ENCODE peak calls at places on chromosome 15, in five cellular contexts. K, E, O, S and L are unnamed samples.

GRCh38 chr15:52040167-52040900 is 21.3 kb downstream of the MAPK6 start:
- DNase-seq in O (no peak), E (no peak), K (no peak), S (no peak), L (no peak)

GRCh38 chr15:83904107-83904720 is 250.3 kb downstream of the ADAMTSL3 start:
- DNase-seq in E (peak; percentile 15), O (no peak), K (no peak), S (no peak), L (no peak)

GRCh38 chr15:69757186-69757585 is 304.6 kb downstream of the RPLP1 start:
- DNase-seq in O (peak; percentile 60), E (no peak), K (no peak), S (peak; percentile 27), L (no peak)

GRCh38 chr15:85554852-85555521 is 174.6 kb downstream of the AKAP13 start:
- DNase-seq in E (no peak), S (no peak), K (no peak), O (no peak), L (no peak)

GRCh38 chr15:93072440-93073394 is 16.3 kb downstream of the RGMA start:
- DNase-seq in K (peak; percentile 95), E (peak; percentile 63), O (no peak), S (peak; percentile 96), L (peak; percentile 83)

GRCh38 chr15:101657968-101658784 is 6.0 kb upstream of the TM2D3 start:
- DNase-seq in S (no peak), E (peak; percentile 81), O (no peak), K (no peak), L (no peak)

GRCh38 chr15:39466428-39466827 is 114.5 kb upstream of the THBS1 start:
- DNase-seq in K (no peak), S (peak; percentile 26), O (peak; percentile 92), E (peak; percentile 21), L (peak; percentile 72)

GRCh38 chr15:55222588-55222987 is 25.8 kb upstream of the RSL24D1 start:
- DNase-seq in E (no peak), K (no peak), S (no peak), O (no peak), L (no peak)

GRCh38 chr15:50127255-50127777 is 8.3 kb upstream of the ATP8B4 start:
- DNase-seq in S (no peak), K (no peak), E (no peak), O (no peak), L (no peak)

GRCh38 chr15:35455201-35455600 is 90.8 kb downstream of the DPH6 start:
- DNase-seq in E (no peak), S (no peak), O (no peak), K (no peak), L (no peak)

GRCh38 chr15:80183886-80184285 is 31.1 kb downstream of the FAH start:
- DNase-seq in O (no peak), K (peak; percentile 35), E (no peak), S (no peak), L (no peak)

GRCh38 chr15:85878866-85879265 is 84.1 kb upstream of the KLHL25 start:
- DNase-seq in K (no peak), O (no peak), E (no peak), S (no peak), L (no peak)

GRCh38 chr15:81002254-81003022 is 1.7 kb downstream of the TLNRD1 start:
- DNase-seq in O (no peak), S (peak; percentile 88), E (peak; percentile 21), K (no peak), L (no peak)

GRCh38 chr15:69126054-69126469 is 34.4 kb upstream of the GLCE start:
- DNase-seq in O (no peak), E (no peak), S (no peak), K (no peak), L (no peak)

GRCh38 chr15:95910643-95911212 is 419.8 kb upstream of the NR2F2 start:
- DNase-seq in S (no peak), K (no peak), E (no peak), O (no peak), L (no peak)

GRCh38 chr15:48560321-48561051 is 85.0 kb downstream of the FBN1 start:
- DNase-seq in O (no peak), S (no peak), E (no peak), K (no peak), L (no peak)

GRCh38 chr15:89680282-89680873 is 1.2 kb upstream of the PLIN1 start:
- DNase-seq in K (no peak), S (no peak), E (peak; percentile 76), O (no peak), L (no peak)

GRCh38 chr15:67827561-67828378 is 2.5 kb downstream of the SKOR1 start:
- DNase-seq in O (no peak), S (peak; percentile 83), K (no peak), E (no peak), L (no peak)

GRCh38 chr15:85974348-85974705 is 105.3 kb upstream of the AGBL1 start:
- DNase-seq in S (no peak), O (no peak), E (no peak), K (no peak), L (no peak)

GRCh38 chr15:49024840-49025239 is 21.4 kb downstream of the SECISBP2L start:
- DNase-seq in S (no peak), O (no peak), E (no peak), K (no peak), L (no peak)

GRCh38 chr15:50222181-50222580 is 40.2 kb downstream of the SLC27A2 start:
- DNase-seq in K (no peak), E (no peak), O (no peak), S (no peak), L (no peak)

GRCh38 chr15:37261685-37262084 is 161.3 kb upstream of the MEIS2 start:
- DNase-seq in S (no peak), O (no peak), K (no peak), E (no peak), L (no peak)

GRCh38 chr15:69562564-69562963 is 109.9 kb downstream of the RPLP1 start:
- DNase-seq in O (no peak), S (peak; percentile 34), K (no peak), E (no peak), L (no peak)

GRCh38 chr15:81182031-81182745 is 14.5 kb upstream of the IL16 start:
- DNase-seq in K (no peak), O (no peak), E (no peak), S (no peak), L (peak; percentile 22)

GRCh38 chr15:82315519-82316246 is 33.6 kb downstream of the GOLGA6L10 start:
- DNase-seq in K (no peak), E (no peak), S (peak; percentile 59), O (no peak), L (no peak)

GRCh38 chr15:58555168-58556027 is 123.6 kb downstream of the LIPC start:
- DNase-seq in K (no peak), O (no peak), S (no peak), E (peak; percentile 25), L (no peak)

GRCh38 chr15:45101749-45102148 is 12.2 kb downstream of the DUOX2 start:
- DNase-seq in E (no peak), O (no peak), K (no peak), S (no peak), L (no peak)

GRCh38 chr15:51782357-51782896 is 31.0 kb downstream of the TMOD2 start:
- DNase-seq in O (no peak), E (no peak), S (no peak), K (peak; percentile 21), L (no peak)

GRCh38 chr15:45187894-45188830 is at the start of gene SHF:
- DNase-seq in O (no peak), K (peak; percentile 93), S (no peak), E (peak; percentile 71), L (no peak)

GRCh38 chr15:65101418-65101890 is 13.5 kb downstream of the UBAP1L start:
- DNase-seq in O (no peak), K (peak; percentile 78), S (no peak), E (peak; percentile 83), L (peak; percentile 69)

GRCh38 chr15:40564591-40565332 is at the start of gene CCDC32:
- DNase-seq in O (peak; percentile 99), K (peak; percentile 94), E (peak; percentile 98), S (peak; percentile 92), L (peak; percentile 99)
- TF ChIP-seq EP300 in O (no peak), K (peak; percentile 33), E (no peak), S (no peak), L (no peak)

GRCh38 chr15:94780108-94780507 is 548.7 kb downstream of the MCTP2 start:
- DNase-seq in S (no peak), O (no peak), E (no peak), K (no peak), L (no peak)
- TF ChIP-seq POLR2AphosphoS5 in S (no peak), O (no peak), E (no peak), K (no peak), L (no peak)

DNA sequence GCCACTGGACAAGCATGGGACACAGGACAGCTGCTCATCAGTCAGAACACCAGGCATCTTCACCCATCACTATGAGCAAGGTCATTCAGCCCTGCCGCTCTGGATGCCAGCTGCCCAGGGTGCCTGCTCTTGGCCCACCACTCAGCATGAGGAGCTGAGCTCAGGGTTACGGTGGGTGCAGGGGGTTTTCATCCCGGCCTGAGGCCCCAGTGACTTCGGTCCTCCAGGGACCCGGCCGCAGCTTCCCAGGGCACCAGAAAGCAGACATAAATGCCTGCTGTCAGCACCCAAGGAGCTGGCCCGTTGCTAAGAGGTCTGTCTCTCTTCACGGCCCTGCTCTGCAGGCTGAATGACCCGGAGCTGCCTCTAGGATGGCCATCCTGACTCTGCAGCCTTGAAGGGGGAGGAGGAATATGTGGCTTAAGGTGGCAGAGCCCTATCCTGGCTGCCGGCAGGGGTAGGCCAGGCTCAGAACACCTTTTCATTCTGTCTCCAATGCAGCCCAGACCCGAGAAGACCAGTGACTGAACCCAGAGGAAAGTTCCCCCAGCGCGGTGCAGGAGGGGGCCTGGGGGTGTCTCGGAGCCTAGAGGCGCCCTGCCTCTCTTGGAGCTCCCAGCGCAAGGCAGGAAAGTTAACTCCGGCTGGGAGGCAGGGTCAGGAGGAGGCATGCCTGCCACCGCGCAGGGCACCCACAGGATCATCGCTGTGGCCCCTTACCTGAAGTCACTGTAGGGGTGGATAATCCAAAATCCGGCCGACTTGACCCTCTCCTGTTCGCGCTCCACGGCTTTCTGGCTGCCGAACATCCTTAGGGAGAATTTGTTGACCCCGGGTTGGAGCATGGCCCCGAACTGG is 1.8 kb downstream of the HCN4 start:
- DNase-seq in K (peak; percentile 40), E (no peak), O (no peak), S (peak; percentile 52), L (no peak)
- H3K4me3 ChIP-seq in K (no peak overlapping the region), E (no peak overlapping the region), O (peak overlapping the region; percentile 39), S (peak overlapping the region; percentile 43), L (peak overlapping the region; percentile 50)

GRCh38 chr15:57529748-57530147 is 62.0 kb upstream of the MYZAP start:
- DNase-seq in S (no peak), E (no peak), K (no peak), O (no peak), L (no peak)

GRCh38 chr15:57526615-57527014 is 65.1 kb upstream of the MYZAP start:
- DNase-seq in S (no peak), O (no peak), E (no peak), K (no peak), L (no peak)

GRCh38 chr15:57526076-57526475 is 65.6 kb upstream of the MYZAP start:
- DNase-seq in E (no peak), S (no peak), O (no peak), K (no peak), L (no peak)

GRCh38 chr15:57527382-57528091 is 64.2 kb upstream of the MYZAP start:
- DNase-seq in E (no peak), K (peak; percentile 51), O (no peak), S (no peak), L (no peak)

GRCh38 chr15:57528940-57529565 is 62.7 kb upstream of the MYZAP start:
- DNase-seq in S (no peak), E (no peak), O (no peak), K (no peak), L (no peak)
- TF ChIP-seq EP300 in S (no peak), E (no peak), O (no peak), K (no peak), L (no peak)